ENCODE peak calls at places on chromosomes 2 and 18, in five cellular contexts. W, P, A, Y and J are unnamed samples.

GRCh38 chr18:433297-433696 is 67.2 kb downstream of the COLEC12 start:
- DNase-seq in Y (peak), P (no peak), W (no peak), A (no peak), J (no peak)

GRCh38 chr2:234533631-234534030 is 36.8 kb upstream of the ARL4C start:
- DNase-seq in W (no peak), Y (no peak), A (no peak), P (no peak), J (no peak)

GRCh38 chr2:149877913-149878312 is 290.3 kb upstream of the MMADHC start:
- DNase-seq in Y (peak), P (no peak), A (no peak), W (no peak), J (no peak)

GRCh38 chr2:122368576-122369243 is 613.3 kb downstream of the TSN start:
- DNase-seq in P (no peak), W (no peak), A (no peak), Y (peak), J (no peak)

GRCh38 chr2:241357531-241357930 is 1.4 kb downstream of the FARP2 start:
- DNase-seq in W (no peak), P (no peak), Y (no peak), A (no peak), J (no peak)

GRCh38 chr2:118643286-118643685 is 204.2 kb downstream of the EN1 start:
- DNase-seq in Y (no peak), P (no peak), A (no peak), W (no peak), J (no peak)

GRCh38 chr18:79065802-79066201 is 3.4 kb upstream of the ATP9B start:
- DNase-seq in A (no peak), Y (no peak), W (no peak), P (no peak), J (no peak)

GRCh38 chr2:27798948-27799645 is 27.6 kb downstream of the MRPL33 start:
- DNase-seq in W (peak), A (peak), P (no peak), Y (peak), J (peak)

GRCh38 chr2:19733951-19734425 is 167.8 kb downstream of the TTC32 start:
- DNase-seq in A (no peak), P (no peak), Y (peak), W (peak), J (no peak)

GRCh38 chr2:155310589-155310988 is 612.1 kb downstream of the KCNJ3 start:
- DNase-seq in W (peak), P (no peak), A (peak), Y (peak), J (peak)

GRCh38 chr2:164479460-164479859 is 141.8 kb downstream of the GRB14 start:
- DNase-seq in A (peak), P (no peak), Y (peak), W (peak), J (peak)

GRCh38 chr18:32366586-32367538 is 103.8 kb downstream of the GAREM1 start:
- DNase-seq in W (no peak), P (no peak), Y (peak), A (no peak), J (no peak)

GRCh38 chr2:101361519-101361918 is 25.8 kb downstream of the CREG2 start:
- DNase-seq in P (no peak), A (no peak), Y (peak), W (no peak), J (no peak)

GRCh38 chr2:37645363-37645762 is 26.1 kb downstream of the CDC42EP3 start:
- DNase-seq in P (no peak), A (no peak), W (no peak), Y (peak), J (no peak)

GRCh38 chr2:3186766-3187165 is 190.9 kb downstream of the EIPR1 start:
- DNase-seq in Y (no peak), A (no peak), P (no peak), W (no peak), J (no peak)

GRCh38 chr2:29000481-29000880 is 19.4 kb downstream of the TOGARAM2 start:
- DNase-seq in W (no peak), Y (no peak), P (peak), A (no peak), J (no peak)

GRCh38 chr2:15779381-15780041 is 160.8 kb upstream of the MYCN start:
- DNase-seq in A (no peak), Y (no peak), P (no peak), W (no peak), J (no peak)

GRCh38 chr2:149657393-149657792 is 69.8 kb upstream of the MMADHC start:
- DNase-seq in W (no peak), Y (no peak), P (no peak), A (no peak), J (no peak)

GRCh38 chr2:134493797-134494196 is 225.0 kb downstream of the TMEM163 start:
- DNase-seq in Y (no peak), P (no peak), W (no peak), A (no peak), J (no peak)

GRCh38 chr18:13613591-13614317 is 112.6 kb downstream of the FAM210A start:
- DNase-seq in P (peak), W (no peak), Y (no peak), A (no peak), J (no peak)

GRCh38 chr18:10405014-10405493 is 49.4 kb upstream of the APCDD1 start:
- DNase-seq in P (no peak), W (no peak), Y (peak), A (no peak), J (no peak)

GRCh38 chr18:63518178-63519012 is 23.8 kb upstream of the SERPINB12 start:
- DNase-seq in Y (peak), A (peak), P (peak), W (peak), J (peak)

GRCh38 chr18:25233582-25234362 is 118.2 kb downstream of the ZNF521 start:
- DNase-seq in W (no peak), Y (peak), A (no peak), P (no peak), J (no peak)

GRCh38 chr2:74597456-74597855 is 42.9 kb downstream of the DOK1 start:
- DNase-seq in P (no peak), A (no peak), W (no peak), Y (no peak), J (no peak)